ENCODE peak calls at places on chromosomes 6 and 20, in seven cellular contexts. V is GM23248, R is fibroblast of lung, K is mesenchymal stem cell, Z is IMR-90, P is SK-N-SH, L is GM23338. M is an unnamed sample. For H3K4me1, the result is how much of the 10 kb centered on the place peaks cover.

GRCh38 chr20:37133952-37134351 is 38.2 kb upstream of the RBL1 start:
- DNase-seq in R (no peak), V (no peak), K (no peak), P (peak), L (no peak), Z (no peak), M (no peak)

GRCh38 chr6:35611235-35611634 is 77.5 kb downstream of the FKBP5 start:
- DNase-seq in Z (peak), R (peak), V (peak), P (no peak), L (peak), K (peak), M (no peak)

GRCh38 chr6:170532867-170533488 is 20.1 kb downstream of the PSMB1 start:
- DNase-seq in P (no peak), K (no peak), R (peak), Z (peak), V (no peak), L (no peak), M (no peak)

GRCh38 chr6:144395014-144395413 is 109.9 kb downstream of the UTRN start:
- DNase-seq in V (peak), R (no peak), Z (peak), P (no peak), L (no peak), K (peak), M (no peak)

GRCh38 chr6:128139519-128139918 is 238.7 kb upstream of the THEMIS start:
- DNase-seq in Z (peak), R (peak), L (no peak), K (peak), P (no peak), V (peak), M (no peak)

GRCh38 chr6:139765825-139766285 is 391.4 kb upstream of the CITED2 start:
- DNase-seq in L (no peak), Z (peak), K (peak), P (no peak), V (no peak), R (peak), M (no peak)

GRCh38 chr6:68635706-68636513 is 828 bp downstream of the ADGRB3 start:
- DNase-seq in P (peak), L (peak), Z (no peak), V (peak), K (peak), R (no peak), M (no peak)

GRCh38 chr6:124924333-124924759 is 37.9 kb upstream of the RNF217 start:
- DNase-seq in K (no peak), Z (peak), V (peak), P (no peak), R (peak), L (no peak), M (no peak)

DNA sequence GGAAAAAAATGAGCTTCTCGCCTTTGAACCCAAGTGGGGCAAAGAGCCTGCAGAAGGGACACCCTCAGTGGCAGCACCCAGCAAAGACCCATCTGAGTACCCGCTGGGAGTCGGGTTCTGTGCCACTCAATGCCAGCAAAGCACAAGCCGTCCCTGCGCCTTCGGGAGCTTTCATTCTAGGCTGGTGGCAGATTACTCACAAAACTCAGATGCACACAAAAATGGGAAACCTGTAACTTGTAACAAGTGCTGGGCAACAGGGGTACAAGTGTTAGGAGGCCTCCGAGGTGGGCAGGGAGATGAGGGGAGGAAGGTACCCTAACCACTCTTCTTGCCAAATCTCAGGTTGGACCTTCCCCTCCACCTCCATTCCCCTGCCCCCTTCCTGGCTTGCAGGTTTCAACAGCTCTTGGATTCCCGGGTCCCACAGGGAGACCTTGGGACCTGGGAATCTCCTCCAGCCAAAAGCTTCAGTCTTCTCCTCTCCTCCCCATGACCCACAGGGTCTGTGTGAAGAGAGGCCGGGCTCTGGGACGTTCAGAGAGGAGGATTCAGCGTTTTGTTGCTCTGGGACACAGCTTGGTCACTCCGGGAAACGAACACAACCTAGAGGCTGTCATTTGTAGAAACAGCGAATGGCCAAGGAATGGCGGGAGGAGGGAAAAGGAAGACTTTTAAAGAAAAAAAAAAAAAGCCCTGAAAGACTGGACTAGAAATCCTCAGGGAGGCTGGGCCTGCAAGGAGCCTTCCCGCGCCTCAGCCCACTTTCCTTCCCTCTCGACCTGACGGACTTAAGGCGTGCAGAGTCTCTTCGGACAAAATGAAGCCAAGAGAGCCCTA is 1.2 kb upstream of the PARD6B start:
- DNase-seq in R (peak), K (peak), Z (no peak), V (peak), L (peak), P (peak), M (no peak)
- H3K4me3 ChIP-seq in R (peak), K (peak), Z (peak), V (peak), L (peak), P (peak), M (no peak)

GRCh38 chr20:34552569-34552968 is 5.9 kb upstream of the MAP1LC3A start:
- DNase-seq in K (no peak), L (no peak), Z (no peak), P (no peak), V (no peak), R (no peak), M (no peak)

GRCh38 chr20:34549929-34550305 is 8.6 kb upstream of the MAP1LC3A start:
- DNase-seq in R (no peak), Z (no peak), L (no peak), P (no peak), V (no peak), K (no peak), M (no peak)

GRCh38 chr20:34557936-34558319 is 590 bp upstream of the MAP1LC3A start:
- DNase-seq in P (peak), K (no peak), Z (no peak), L (no peak), V (peak), R (no peak), M (no peak)

GRCh38 chr20:34549291-34549928 is 9.1 kb upstream of the MAP1LC3A start:
- DNase-seq in P (no peak), Z (peak), R (peak), V (peak), K (peak), L (peak), M (no peak)

DNA sequence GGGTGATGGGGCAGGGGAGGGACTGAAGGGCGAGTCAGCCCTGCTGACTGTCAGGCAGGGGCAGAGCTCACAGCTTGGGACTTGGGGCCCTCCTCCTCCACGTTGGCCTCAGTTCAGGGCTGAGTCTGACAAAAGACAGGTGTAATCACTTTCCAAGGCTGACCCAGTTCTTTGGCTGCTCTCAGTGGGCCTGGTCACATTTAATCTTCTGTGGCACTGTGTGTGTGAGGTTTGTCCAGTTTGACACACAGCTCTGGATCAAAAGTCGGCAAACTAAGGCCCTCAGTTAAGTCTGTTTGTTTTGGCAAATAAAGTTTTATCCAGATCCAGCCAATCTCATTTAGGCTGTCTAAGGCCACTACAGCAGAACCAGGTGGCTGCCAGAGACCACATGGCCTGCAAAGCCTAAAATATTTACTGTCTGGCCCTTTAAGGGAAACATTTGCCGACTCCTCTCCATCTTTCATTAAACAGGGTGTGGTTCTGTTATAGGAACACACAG is 5.1 kb upstream of the MAP1LC3A start:
- DNase-seq in R (peak), P (no peak), K (no peak), V (no peak), Z (no peak), L (no peak), M (no peak)
- H3K4me2 ChIP-seq in R (no peak), P (no peak), K (no peak), V (no peak), Z (no peak), L (no peak), M (no peak)

GRCh38 chr20:50857348-50857747 is 62.5 kb downstream of the BCAS4 start:
- DNase-seq in R (no peak), V (no peak), P (no peak), K (no peak), Z (no peak), L (no peak), M (no peak)
- H3K4me1 ChIP-seq in R (under half), V (under half), P (under half), K (under half), Z (under half), L (under half), M (under half)

GRCh38 chr6:16805190-16805860 is 44.1 kb upstream of the ATXN1 start:
- DNase-seq in V (peak), K (no peak), Z (no peak), L (peak), R (peak), P (no peak), M (no peak)
- H3K4me3 ChIP-seq in V (no peak), K (no peak), Z (no peak), L (no peak), R (no peak), P (no peak), M (no peak)

DNA sequence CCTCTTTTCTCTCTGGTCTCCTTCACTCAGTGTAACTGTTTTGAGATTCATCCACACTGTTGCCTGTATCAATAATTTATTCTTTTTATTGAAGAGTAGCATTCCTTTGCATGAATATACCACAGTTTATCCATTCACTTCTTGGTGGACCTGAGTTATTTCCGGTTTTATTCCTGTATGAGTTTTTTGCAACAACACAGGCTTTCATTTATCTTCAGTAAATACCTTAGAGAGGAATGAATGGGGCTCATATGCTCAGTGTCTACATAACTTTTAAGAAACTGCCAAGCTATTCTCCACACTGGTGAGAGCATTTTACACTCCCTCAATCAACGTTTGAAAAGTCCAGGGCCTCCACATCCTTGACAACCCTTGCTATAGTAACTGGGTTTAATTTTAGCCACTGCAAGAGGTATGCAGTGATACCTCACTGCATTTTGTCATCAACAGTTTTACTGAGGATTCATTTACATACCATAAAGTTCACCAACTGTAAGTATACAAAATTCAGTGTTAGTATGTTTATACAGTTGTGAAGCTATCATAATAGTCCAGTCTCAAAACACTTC is 154.6 kb downstream of the PDE10A start:
- DNase-seq in K (no peak), Z (no peak), V (no peak), R (no peak), L (no peak), P (no peak), M (no peak)
- H3K4me2 ChIP-seq in K (no peak), Z (no peak), V (no peak), R (no peak), L (no peak), P (no peak), M (no peak)

GRCh38 chr20:15491564-15491963 is 1081.7 kb downstream of the KIF16B start:
- DNase-seq in P (no peak), V (no peak), R (no peak), L (peak), Z (no peak), K (no peak), M (no peak)

GRCh38 chr20:15487682-15488081 is 1085.6 kb downstream of the KIF16B start:
- DNase-seq in K (no peak), P (no peak), L (no peak), R (no peak), V (no peak), Z (no peak), M (no peak)

GRCh38 chr20:15482525-15482924 is 1090.7 kb downstream of the KIF16B start:
- DNase-seq in L (peak), K (no peak), V (no peak), Z (no peak), R (no peak), P (no peak), M (no peak)

GRCh38 chr20:15487030-15487429 is 1086.2 kb downstream of the KIF16B start:
- DNase-seq in Z (no peak), K (no peak), R (peak), V (peak), P (no peak), L (no peak), M (no peak)
- H3K4me1 ChIP-seq in Z (under half), K (under half), R (under half), V (under half), P (under half), L (under half), M (under half)

GRCh38 chr6:110946498-110946897 is 12.0 kb upstream of the GTF3C6 start:
- DNase-seq in K (no peak), V (peak), P (no peak), R (peak), L (no peak), Z (peak), M (no peak)

GRCh38 chr6:110950443-110950842 is 8.1 kb upstream of the GTF3C6 start:
- DNase-seq in P (no peak), Z (no peak), V (no peak), L (no peak), K (peak), R (no peak), M (no peak)

GRCh38 chr6:110949679-110950285 is 8.7 kb upstream of the GTF3C6 start:
- DNase-seq in R (peak), L (peak), K (peak), P (peak), V (peak), Z (peak), M (no peak)

GRCh38 chr6:110939429-110939828 is 19.1 kb upstream of the GTF3C6 start:
- DNase-seq in K (no peak), P (no peak), V (no peak), L (no peak), R (no peak), Z (no peak), M (no peak)

DNA sequence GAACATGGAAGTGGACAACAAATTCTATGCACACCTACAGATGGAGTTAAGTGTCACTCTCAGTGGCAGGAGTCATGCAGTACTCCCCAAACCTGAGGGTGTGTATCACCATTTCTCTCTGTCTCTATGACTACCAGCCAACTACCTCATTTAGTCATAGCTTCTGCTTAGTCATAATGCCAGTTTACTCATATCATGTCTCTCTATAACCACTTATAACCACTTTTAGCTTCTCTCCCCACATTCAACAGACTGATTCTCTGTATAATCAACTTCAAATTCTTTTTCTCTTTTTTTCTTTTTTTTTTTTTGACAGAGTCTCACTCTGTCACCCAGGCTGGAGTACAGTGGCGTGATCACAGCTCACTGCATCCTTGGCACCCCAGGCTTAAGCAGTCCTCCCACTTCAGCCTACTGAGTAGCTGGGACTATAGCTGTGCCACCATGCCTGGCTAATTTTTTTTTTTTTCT is 13.8 kb upstream of the GTF3C6 start:
- DNase-seq in K (peak), R (peak), Z (peak), V (peak), P (no peak), L (no peak), M (no peak)
- H3K4me3 ChIP-seq in K (no peak), R (no peak), Z (no peak), V (peak), P (no peak), L (no peak), M (no peak)

M was measured in DND-41.